ENCODE peak calls at places on chromosomes 3 and 15, in six cellular contexts. One of them, this sample, is unnamed.

GRCh38 chr15:89164712-89165211 is 56.6 kb downstream of the RLBP1 start:
- DNase-seq in activated CD4-positive, alpha-beta T cell treated with anti-CD3 and anti-CD28 coated beads, Interleukin-2, amount 50 U/mL, for 48 hours: no peak
- DNase-seq in H9: no peak
- DNase-seq in T follicular helper cell: no peak
- DNase-seq in HEK293T: no peak
- DNase-seq in psoas muscle: no peak
- DNase-seq in this sample: no peak

GRCh38 chr3:189304465-189305341 is 132.9 kb downstream of the TPRG1 start:
- DNase-seq in activated CD4-positive, alpha-beta T cell treated with anti-CD3 and anti-CD28 coated beads, Interleukin-2, amount 50 U/mL, for 48 hours: no peak
- DNase-seq in H9: peak
- DNase-seq in HEK293T: peak
- DNase-seq in T follicular helper cell: no peak
- DNase-seq in psoas muscle: no peak
- DNase-seq in this sample: peak

GRCh38 chr3:143430582-143430981 is 311.0 kb downstream of the CHST2 start:
- DNase-seq in psoas muscle: no peak
- DNase-seq in T follicular helper cell: no peak
- DNase-seq in HEK293T: no peak
- DNase-seq in activated CD4-positive, alpha-beta T cell treated with anti-CD3 and anti-CD28 coated beads, Interleukin-2, amount 50 U/mL, for 48 hours: no peak
- DNase-seq in H9: no peak
- DNase-seq in this sample: no peak

GRCh38 chr3:137041251-137041650 is 83.5 kb downstream of the IL20RB start:
- DNase-seq in T follicular helper cell: no peak
- DNase-seq in activated CD4-positive, alpha-beta T cell treated with anti-CD3 and anti-CD28 coated beads, Interleukin-2, amount 50 U/mL, for 48 hours: no peak
- DNase-seq in H9: no peak
- DNase-seq in HEK293T: no peak
- DNase-seq in psoas muscle: no peak
- DNase-seq in this sample: no peak

GRCh38 chr3:139732729-139733128 is 55.0 kb upstream of the NMNAT3 start:
- DNase-seq in HEK293T: no peak
- DNase-seq in activated CD4-positive, alpha-beta T cell treated with anti-CD3 and anti-CD28 coated beads, Interleukin-2, amount 50 U/mL, for 48 hours: no peak
- DNase-seq in T follicular helper cell: no peak
- DNase-seq in H9: no peak
- DNase-seq in psoas muscle: no peak
- DNase-seq in this sample: no peak

GRCh38 chr3:102715030-102715697 is 280.3 kb downstream of the ZPLD1 start:
- DNase-seq in H9: no peak
- DNase-seq in T follicular helper cell: no peak
- DNase-seq in HEK293T: no peak
- DNase-seq in psoas muscle: no peak
- DNase-seq in activated CD4-positive, alpha-beta T cell treated with anti-CD3 and anti-CD28 coated beads, Interleukin-2, amount 50 U/mL, for 48 hours: no peak
- DNase-seq in this sample: no peak

GRCh38 chr15:31571676-31572075 is 245.0 kb downstream of the KLF13 start:
- DNase-seq in psoas muscle: no peak
- DNase-seq in T follicular helper cell: no peak
- DNase-seq in activated CD4-positive, alpha-beta T cell treated with anti-CD3 and anti-CD28 coated beads, Interleukin-2, amount 50 U/mL, for 48 hours: no peak
- DNase-seq in HEK293T: no peak
- DNase-seq in H9: no peak
- DNase-seq in this sample: peak

GRCh38 chr3:149377408-149378111 is at the start of gene TM4SF1:
- DNase-seq in T follicular helper cell: no peak
- DNase-seq in activated CD4-positive, alpha-beta T cell treated with anti-CD3 and anti-CD28 coated beads, Interleukin-2, amount 50 U/mL, for 48 hours: no peak
- DNase-seq in H9: peak
- DNase-seq in HEK293T: no peak
- DNase-seq in psoas muscle: peak
- DNase-seq in this sample: peak

GRCh38 chr3:192930585-192930984 is 12.9 kb upstream of the MB21D2 start:
- DNase-seq in T follicular helper cell: no peak
- DNase-seq in psoas muscle: no peak
- DNase-seq in activated CD4-positive, alpha-beta T cell treated with anti-CD3 and anti-CD28 coated beads, Interleukin-2, amount 50 U/mL, for 48 hours: no peak
- DNase-seq in H9: no peak
- DNase-seq in HEK293T: no peak
- DNase-seq in this sample: no peak

GRCh38 chr15:88834211-88834812 is 31.1 kb downstream of the ACAN start:
- DNase-seq in H9: peak
- DNase-seq in T follicular helper cell: peak
- DNase-seq in activated CD4-positive, alpha-beta T cell treated with anti-CD3 and anti-CD28 coated beads, Interleukin-2, amount 50 U/mL, for 48 hours: peak
- DNase-seq in psoas muscle: peak
- DNase-seq in HEK293T: peak
- DNase-seq in this sample: peak

GRCh38 chr3:184727357-184728060 is 15.6 kb upstream of the MAGEF1 start:
- DNase-seq in T follicular helper cell: no peak
- DNase-seq in HEK293T: peak
- DNase-seq in psoas muscle: peak
- DNase-seq in H9: peak
- DNase-seq in activated CD4-positive, alpha-beta T cell treated with anti-CD3 and anti-CD28 coated beads, Interleukin-2, amount 50 U/mL, for 48 hours: peak
- DNase-seq in this sample: peak

GRCh38 chr15:57245130-57245529 is 131.2 kb upstream of the CGNL1 start:
- DNase-seq in T follicular helper cell: no peak
- DNase-seq in HEK293T: no peak
- DNase-seq in H9: no peak
- DNase-seq in psoas muscle: no peak
- DNase-seq in activated CD4-positive, alpha-beta T cell treated with anti-CD3 and anti-CD28 coated beads, Interleukin-2, amount 50 U/mL, for 48 hours: no peak
- DNase-seq in this sample: peak

GRCh38 chr15:81752149-81752942 is 293.5 kb downstream of the MEX3B start:
- DNase-seq in H9: no peak
- DNase-seq in HEK293T: peak
- DNase-seq in T follicular helper cell: no peak
- DNase-seq in activated CD4-positive, alpha-beta T cell treated with anti-CD3 and anti-CD28 coated beads, Interleukin-2, amount 50 U/mL, for 48 hours: no peak
- DNase-seq in psoas muscle: peak
- DNase-seq in this sample: peak

GRCh38 chr3:122353901-122354401 is 28.9 kb downstream of the CSTA start:
- DNase-seq in psoas muscle: no peak
- DNase-seq in activated CD4-positive, alpha-beta T cell treated with anti-CD3 and anti-CD28 coated beads, Interleukin-2, amount 50 U/mL, for 48 hours: no peak
- DNase-seq in T follicular helper cell: no peak
- DNase-seq in H9: no peak
- DNase-seq in HEK293T: no peak
- DNase-seq in this sample: no peak

GRCh38 chr3:38021196-38021595 is 8.2 kb downstream of the PLCD1 start:
- DNase-seq in psoas muscle: no peak
- DNase-seq in T follicular helper cell: no peak
- DNase-seq in H9: peak
- DNase-seq in HEK293T: no peak
- DNase-seq in activated CD4-positive, alpha-beta T cell treated with anti-CD3 and anti-CD28 coated beads, Interleukin-2, amount 50 U/mL, for 48 hours: no peak
- DNase-seq in this sample: no peak